ENCODE peak calls at places on chromosomes 13 and 19, in seven cellular contexts. G, S, D, B, A, V and E are unnamed samples.

GRCh38 chr13:69601661-69602060 is 506.0 kb upstream of the ATXN8OS start:
- DNase-seq in A (no peak), S (no peak), B (no peak), D (no peak), G (no peak), V (no peak), E (no peak)

GRCh38 chr13:40446365-40446764 is 220.1 kb downstream of the FOXO1 start:
- DNase-seq in S (no peak), G (no peak), A (no peak), D (no peak), B (no peak), V (peak), E (no peak)

GRCh38 chr13:105984236-105984635 is 551.2 kb downstream of the EFNB2 start:
- DNase-seq in D (no peak), G (no peak), A (no peak), V (no peak), B (no peak), S (no peak), E (no peak)

GRCh38 chr19:38592940-38593339 is 24.8 kb downstream of the MAP4K1 start:
- DNase-seq in S (no peak), D (no peak), V (no peak), B (no peak), G (no peak), A (no peak), E (no peak)

GRCh38 chr13:34383728-34384127 is 558.3 kb upstream of the NBEA start:
- DNase-seq in G (no peak), B (no peak), A (no peak), D (no peak), S (no peak), V (no peak), E (no peak)

GRCh38 chr13:87035538-87035937 is 635.6 kb upstream of the SLITRK5 start:
- DNase-seq in S (no peak), A (no peak), D (no peak), G (no peak), B (no peak), V (no peak), E (no peak)

GRCh38 chr19:18771328-18772242 is 19.5 kb downstream of the COMP start:
- DNase-seq in S (no peak), G (no peak), A (no peak), B (no peak), V (no peak), D (no peak), E (no peak)

GRCh38 chr13:24636776-24637175 is 43.4 kb upstream of the ATP12A start:
- DNase-seq in A (no peak), G (no peak), V (no peak), S (no peak), D (no peak), B (no peak), E (no peak)

GRCh38 chr13:88958821-88959220 is 1287.7 kb downstream of the SLITRK5 start:
- DNase-seq in V (no peak), B (no peak), A (no peak), S (no peak), G (no peak), D (peak), E (no peak)

GRCh38 chr19:5281588-5281987 is 59.0 kb downstream of the PTPRS start:
- DNase-seq in A (peak), D (peak), V (no peak), G (no peak), B (peak), S (peak), E (peak)

GRCh38 chr19:52991484-52991883 is 22.2 kb upstream of the ERVV-1 start:
- DNase-seq in A (no peak), V (peak), G (no peak), D (no peak), S (no peak), B (no peak), E (no peak)

GRCh38 chr19:43784251-43784980 is 3.6 kb upstream of the KCNN4 start:
- DNase-seq in S (peak), G (no peak), A (no peak), D (peak), B (peak), V (peak), E (no peak)

GRCh38 chr19:495440-496332 is 600 bp upstream of the MADCAM1 start:
- DNase-seq in V (peak), G (no peak), S (no peak), A (peak), D (no peak), B (no peak), E (no peak)

GRCh38 chr19:44856438-44857083 is 10.5 kb downstream of the NECTIN2 start:
- DNase-seq in V (no peak), G (no peak), D (peak), S (no peak), B (no peak), A (no peak), E (no peak)

GRCh38 chr13:108121406-108121805 is 93.9 kb downstream of the LIG4 start:
- DNase-seq in G (no peak), V (no peak), B (no peak), A (no peak), D (no peak), S (no peak), E (no peak)

GRCh38 chr19:10019246-10019645 is 6.0 kb downstream of the RDH8 start:
- DNase-seq in B (no peak), D (no peak), A (no peak), V (peak), S (no peak), G (no peak), E (no peak)

GRCh38 chr19:15640904-15641597 is 354 bp downstream of the CYP4F3 start:
- DNase-seq in G (no peak), D (no peak), B (peak), V (no peak), S (peak), A (no peak), E (no peak)

GRCh38 chr13:111153977-111154332 is 38.8 kb downstream of the ARHGEF7 start:
- DNase-seq in V (peak), D (no peak), B (peak), S (peak), G (peak), A (no peak), E (peak)

GRCh38 chr19:18310966-18311365 is 11.9 kb downstream of the LSM4 start:
- DNase-seq in S (no peak), V (no peak), G (no peak), A (no peak), D (no peak), B (no peak), E (no peak)

GRCh38 chr19:11337080-11337479 is 2.4 kb downstream of the RAB3D start:
- DNase-seq in D (no peak), B (no peak), S (no peak), G (no peak), V (no peak), A (no peak), E (no peak)

GRCh38 chr19:39265321-39265916 is 2.8 kb upstream of the IFNL2 start:
- DNase-seq in V (no peak), B (no peak), S (no peak), D (no peak), G (no peak), A (no peak), E (no peak)

GRCh38 chr13:112729408-112729807 is 39.6 kb downstream of the ATP11A start:
- DNase-seq in S (no peak), G (no peak), D (peak), V (no peak), A (peak), B (no peak), E (no peak)

GRCh38 chr19:12955996-12956395 is 1.0 kb downstream of the GADD45GIP1 start:
- DNase-seq in D (no peak), S (no peak), G (no peak), A (no peak), B (no peak), V (no peak), E (no peak)

GRCh38 chr19:3179739-3180293 is 1.2 kb downstream of the S1PR4 start:
- DNase-seq in S (no peak), G (peak), A (no peak), B (no peak), D (no peak), V (no peak), E (no peak)